ENCODE peak calls at places on chromosomes 5 and 9, in ten cellular contexts. A is CD4-positive, alpha-beta memory T cell; D is right cardiac atrium; F is A549; I is PC-3; J is mesendoderm; P is hepatocyte; C is sigmoid colon; T is ovary; X is BE2C. E is an unnamed sample.

GRCh38 chr5:169810542-169810941 is 169.8 kb downstream of the INSYN2B start:
- DNase-seq in X (no peak), D (no peak), T (no peak), C (no peak), A (no peak), P (no peak), F (no peak), I (no peak), J (no peak), E (no peak)

GRCh38 chr5:39240750-39241149 is 21.4 kb upstream of the FYB1 start:
- DNase-seq in F (no peak), D (no peak), A (no peak), J (no peak), C (no peak), I (no peak), T (no peak), X (no peak), P (no peak), E (no peak)

GRCh38 chr5:147902606-147903115 is 3.7 kb downstream of the C5orf46 start:
- DNase-seq in D (no peak), X (no peak), I (no peak), J (no peak), T (no peak), P (no peak), A (no peak), F (no peak), C (no peak), E (no peak)

GRCh38 chr5:10595305-10595677 is 31.4 kb downstream of the ANKRD33B start:
- DNase-seq in I (peak; percentile 33), A (no peak), P (no peak), J (no peak), T (no peak), D (no peak), C (no peak), F (no peak), X (no peak), E (no peak)

GRCh38 chr5:65728219-65728618 is 6.2 kb downstream of the NLN start:
- DNase-seq in D (no peak), A (no peak), J (no peak), P (no peak), I (peak; percentile 20), X (no peak), C (no peak), T (no peak), F (no peak), E (no peak)

GRCh38 chr9:99866398-99866797 is 40.1 kb upstream of the STX17 start:
- DNase-seq in P (no peak), I (no peak), A (no peak), J (no peak), D (no peak), F (no peak), C (no peak), T (peak; percentile 26), X (no peak), E (no peak)

GRCh38 chr9:15541862-15542261 is 11.0 kb upstream of the CCDC171 start:
- DNase-seq in P (peak; percentile 15), X (no peak), T (no peak), A (no peak), I (no peak), F (no peak), D (no peak), C (no peak), J (no peak), E (no peak)

GRCh38 chr5:54669285-54669684 is 151.7 kb downstream of the SNX18 start:
- DNase-seq in D (no peak), F (no peak), J (no peak), X (no peak), A (no peak), C (no peak), T (no peak), P (no peak), I (no peak), E (no peak)

GRCh38 chr5:181223729-181224389 is 778 bp downstream of the TRIM41 start:
- DNase-seq in C (peak; percentile 83), I (no peak), T (peak; percentile 66), X (peak; percentile 79), A (no peak), J (peak; percentile 93), F (no peak), D (no peak), P (peak; percentile 78), E (peak; percentile 92)

GRCh38 chr5:181221105-181221791 is 1.8 kb upstream of the TRIM41 start:
- DNase-seq in I (no peak), J (no peak), X (peak; percentile 77), D (no peak), P (no peak), A (peak; percentile 72), C (no peak), T (peak; percentile 43), F (no peak), E (no peak)

GRCh38 chr5:181221792-181222629 is 1.1 kb upstream of the TRIM41 start:
- DNase-seq in C (peak; percentile 97), A (peak; percentile 97), D (peak; percentile 96), T (peak; percentile 99), P (peak; percentile 92), X (peak; percentile 95), J (peak; percentile 99), F (peak; percentile 82), I (peak; percentile 98), E (peak; percentile 96)

GRCh38 chr5:181223041-181223728 is at the start of gene TRIM41:
- DNase-seq in X (peak; percentile 100), F (peak; percentile 93), C (peak; percentile 100), P (peak; percentile 98), J (peak; percentile 99), A (peak; percentile 97), D (peak; percentile 100), I (peak; percentile 97), T (peak; percentile 99), E (peak; percentile 100)

DNA sequence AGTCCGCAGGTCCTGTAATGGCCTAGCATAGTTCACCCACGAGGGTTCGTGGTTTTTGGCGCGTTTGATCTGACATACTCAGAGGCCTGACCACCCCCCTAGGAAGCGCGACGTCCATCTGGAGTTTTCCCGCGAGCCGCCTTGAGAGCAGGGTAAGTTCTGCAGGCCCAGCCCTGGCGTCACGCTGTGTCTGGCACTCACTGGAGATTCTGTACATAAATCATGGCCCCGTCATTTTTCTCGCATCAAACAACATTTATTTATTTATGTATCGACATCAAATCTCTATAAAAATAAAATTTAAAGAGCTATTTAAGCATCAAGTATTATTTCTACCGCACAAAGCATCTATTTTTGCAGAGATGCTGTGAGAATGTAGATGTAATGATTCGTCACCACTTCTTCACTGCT is 446 bp upstream of the TRIM41 start:
- DNase-seq in D (no peak), F (no peak), A (no peak), X (peak; percentile 74), C (no peak), J (no peak), P (no peak), I (no peak), T (no peak), E (no peak)
- H3K4me1 ChIP-seq in D (peaks cover 4% of the 10 kb centered on the region), F (peaks cover 16% of the 10 kb centered on the region), A (peaks cover 56% of the 10 kb centered on the region), X (no peaks in the 10 kb centered on the region), C (peaks cover 4% of the 10 kb centered on the region), J (peaks cover 4% of the 10 kb centered on the region), P (peaks cover 6% of the 10 kb centered on the region), I (peaks cover 29% of the 10 kb centered on the region), T (peaks cover 6% of the 10 kb centered on the region), E (peaks cover 9% of the 10 kb centered on the region)

GRCh38 chr5:56465757-56466127 is 232.6 kb upstream of the ANKRD55 start:
- DNase-seq in D (no peak), P (no peak), C (no peak), T (no peak), A (no peak), F (no peak), J (no peak), I (no peak), X (peak; percentile 48), E (no peak)

GRCh38 chr5:56470007-56470406 is 236.9 kb upstream of the ANKRD55 start:
- DNase-seq in J (no peak), P (no peak), A (no peak), F (no peak), X (no peak), T (no peak), D (no peak), I (no peak), C (no peak), E (no peak)

GRCh38 chr5:56467176-56467717 is 234.1 kb upstream of the ANKRD55 start:
- DNase-seq in P (no peak), T (no peak), X (no peak), A (no peak), C (no peak), F (no peak), J (no peak), D (no peak), I (no peak), E (no peak)

GRCh38 chr5:56466136-56466816 is 233.1 kb upstream of the ANKRD55 start:
- DNase-seq in T (no peak), A (no peak), C (no peak), I (no peak), P (no peak), F (no peak), D (no peak), J (peak; percentile 30), X (no peak), E (no peak)

GRCh38 chr5:56468278-56468677 is 235.1 kb upstream of the ANKRD55 start:
- DNase-seq in C (no peak), T (no peak), I (no peak), P (no peak), D (no peak), F (no peak), A (no peak), X (no peak), J (no peak), E (no peak)
- H3K4me1 ChIP-seq in C (no peaks in the 10 kb centered on the region), T (no peaks in the 10 kb centered on the region), I (no peaks in the 10 kb centered on the region), P (peaks cover 8% of the 10 kb centered on the region), D (no peaks in the 10 kb centered on the region), F (peaks cover 20% of the 10 kb centered on the region), A (no peaks in the 10 kb centered on the region), X (peaks cover 5% of the 10 kb centered on the region), J (peaks cover 2% of the 10 kb centered on the region), E (peaks cover 7% of the 10 kb centered on the region)

GRCh38 chr5:139667001-139667729 is 19.0 kb downstream of the CXXC5 start:
- DNase-seq in P (no peak), I (no peak), D (no peak), F (no peak), A (no peak), C (no peak), T (no peak), J (no peak), X (no peak), E (no peak)

GRCh38 chr5:139668064-139668880 is 20.1 kb downstream of the CXXC5 start:
- DNase-seq in X (peak; percentile 82), T (no peak), A (peak; percentile 39), P (peak; percentile 35), D (peak; percentile 86), I (peak; percentile 43), C (no peak), J (no peak), F (no peak), E (peak; percentile 85)

GRCh38 chr5:139668924-139669680 is 21.0 kb downstream of the CXXC5 start:
- DNase-seq in F (no peak), J (no peak), T (no peak), P (no peak), C (no peak), I (no peak), D (peak; percentile 53), X (no peak), A (no peak), E (no peak)

GRCh38 chr5:139666551-139666950 is 18.4 kb downstream of the CXXC5 start:
- DNase-seq in C (no peak), P (no peak), X (no peak), T (no peak), A (no peak), D (peak; percentile 62), I (no peak), F (no peak), J (no peak), E (no peak)

GRCh38 chr5:139667730-139668063 is 19.5 kb downstream of the CXXC5 start:
- DNase-seq in C (no peak), F (no peak), I (no peak), P (no peak), J (no peak), A (no peak), T (no peak), D (no peak), X (peak; percentile 63), E (no peak)
- H3K4me1 ChIP-seq in C (no peaks in the 10 kb centered on the region), F (peaks cover 41% of the 10 kb centered on the region), I (peaks cover 14% of the 10 kb centered on the region), P (peaks cover 22% of the 10 kb centered on the region), J (peaks cover 34% of the 10 kb centered on the region), A (peaks cover 43% of the 10 kb centered on the region), T (peaks cover 18% of the 10 kb centered on the region), D (peaks cover 18% of the 10 kb centered on the region), X (peaks cover 76% of the 10 kb centered on the region), E (peaks cover 85% of the 10 kb centered on the region)

GRCh38 chr5:172870261-172870806 is 36.3 kb downstream of the ERGIC1 start:
- DNase-seq in I (peak; percentile 91), P (no peak), F (peak; percentile 52), T (peak; percentile 62), C (peak; percentile 87), J (no peak), X (no peak), D (peak; percentile 65), A (no peak), E (no peak)
- H3K4me1 ChIP-seq in I (peaks cover 48% of the 10 kb centered on the region), P (peaks cover 20% of the 10 kb centered on the region), F (peaks cover 92% of the 10 kb centered on the region), T (peaks cover 53% of the 10 kb centered on the region), C (no peaks in the 10 kb centered on the region), J (peaks cover 2% of the 10 kb centered on the region), X (peaks cover 12% of the 10 kb centered on the region), D (peaks cover 49% of the 10 kb centered on the region), A (peaks cover 4% of the 10 kb centered on the region), E (peaks cover 55% of the 10 kb centered on the region)

E was measured in kidney.